ENCODE peak calls at places on chromosome 22, in six cellular contexts. U, S, H, F, R and B are unnamed samples.

GRCh38 chr22:19874307-19875060 is 19.8 kb upstream of the GNB1L start:
- DNase-seq in U (no peak), S (peak), H (peak), F (no peak), R (peak), B (no peak)

GRCh38 chr22:45942344-45942743 is 34.6 kb downstream of the WNT7B start:
- DNase-seq in U (no peak), S (no peak), H (no peak), F (no peak), R (no peak), B (no peak)

GRCh38 chr22:19844423-19845368 is 10.0 kb downstream of the GNB1L start:
- DNase-seq in U (peak), S (no peak), H (peak), F (no peak), R (peak), B (peak)

GRCh38 chr22:28232231-28232630 is 313.2 kb upstream of the PITPNB start:
- DNase-seq in U (no peak), S (peak), H (no peak), F (no peak), R (no peak), B (no peak)

GRCh38 chr22:50157976-50158375 is 12.6 kb upstream of the PANX2 start:
- DNase-seq in U (no peak), S (no peak), H (no peak), F (no peak), R (no peak), B (no peak)

GRCh38 chr22:50009765-50010675 is 2.5 kb downstream of the IL17REL start:
- DNase-seq in U (no peak), S (no peak), H (no peak), F (no peak), R (no peak), B (no peak)

GRCh38 chr22:42353883-42354727 is 78.1 kb downstream of the NFAM1 start:
- DNase-seq in U (no peak), S (peak), H (peak), F (no peak), R (no peak), B (peak)

GRCh38 chr22:27115816-27116256 is 458.4 kb downstream of the MIAT start:
- DNase-seq in U (peak), S (no peak), H (peak), F (no peak), R (peak), B (peak)

DNA sequence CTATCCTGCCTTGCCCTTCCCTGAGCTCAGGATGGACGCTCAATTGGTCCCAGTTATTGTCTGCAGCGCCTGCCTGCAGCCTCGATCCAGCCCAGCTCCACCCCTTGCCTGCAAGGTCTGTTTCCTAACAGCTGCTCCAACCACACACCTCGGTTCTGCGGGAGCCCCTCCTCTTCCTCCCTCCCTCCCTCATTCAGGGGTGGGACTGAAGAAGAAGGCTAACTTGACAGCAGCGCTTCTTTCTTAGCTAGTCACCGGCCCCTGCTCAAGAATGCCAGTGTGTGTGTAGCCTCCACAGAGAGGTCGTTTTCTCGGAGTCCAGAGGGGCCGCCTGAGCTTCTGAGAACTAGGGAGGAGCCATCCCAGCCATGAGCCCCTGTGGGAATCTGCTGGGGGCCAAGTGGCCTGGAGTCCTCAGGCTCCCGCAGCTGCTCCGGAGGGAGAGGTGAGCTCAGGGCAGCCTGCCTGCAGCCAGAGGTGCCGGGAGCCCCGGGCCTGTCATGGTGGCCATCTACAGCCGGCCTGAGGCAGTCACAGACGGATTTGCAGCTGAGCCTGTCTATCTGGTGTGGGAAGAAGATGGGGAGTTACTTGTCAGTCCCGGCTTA is 36.1 kb downstream of the LIMK2 start:
- DNase-seq in U (peak), S (peak), H (peak), F (peak), R (peak), B (peak)
- H3K4me3 ChIP-seq in U (peak), S (peak), H (peak), F (peak), R (peak), B (peak)

GRCh38 chr22:39927544-39927943 is 26.7 kb downstream of the GRAP2 start:
- DNase-seq in U (no peak), S (no peak), H (no peak), F (no peak), R (no peak), B (no peak)
- TF ChIP-seq CTCF in U (no peak), S (peak), H (no peak), F (peak), R (peak), B (no peak)

DNA sequence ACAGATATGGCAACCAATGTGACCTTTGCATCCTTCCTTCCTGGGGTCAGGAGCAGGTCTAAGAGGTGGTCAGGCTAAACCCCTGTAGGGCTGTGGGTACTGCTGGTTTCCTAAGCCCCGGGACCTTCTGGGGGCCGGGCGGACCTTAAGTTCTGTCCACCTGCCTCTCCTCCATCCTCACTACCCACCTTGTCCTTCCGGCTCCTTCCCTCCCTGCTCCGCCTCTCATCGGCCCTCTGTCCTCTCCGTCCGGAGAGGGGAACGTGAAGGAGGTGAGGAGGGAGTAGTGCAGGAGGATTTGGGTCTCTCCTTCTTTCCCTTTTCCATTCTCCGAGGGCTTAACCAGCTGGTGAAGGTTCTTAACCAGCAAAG is 28.3 kb upstream of the PARVB start:
- DNase-seq in U (no peak), S (no peak), H (no peak), F (no peak), R (no peak), B (no peak)
- H3K4me3 ChIP-seq in U (no peak), S (no peak), H (no peak), F (no peak), R (no peak), B (no peak)

GRCh38 chr22:31085493-31085824 is 4.3 kb downstream of the SMTN start:
- DNase-seq in U (no peak), S (peak), H (no peak), F (no peak), R (no peak), B (no peak)

GRCh38 chr22:31087744-31088215 is 6.7 kb downstream of the SMTN start:
- DNase-seq in U (no peak), S (no peak), H (no peak), F (no peak), R (no peak), B (no peak)

GRCh38 chr22:31088233-31088986 is 7.3 kb downstream of the SMTN start:
- DNase-seq in U (no peak), S (no peak), H (no peak), F (no peak), R (no peak), B (no peak)

GRCh38 chr22:31085928-31086327 is 4.8 kb downstream of the SMTN start:
- DNase-seq in U (no peak), S (no peak), H (no peak), F (no peak), R (no peak), B (no peak)

DNA sequence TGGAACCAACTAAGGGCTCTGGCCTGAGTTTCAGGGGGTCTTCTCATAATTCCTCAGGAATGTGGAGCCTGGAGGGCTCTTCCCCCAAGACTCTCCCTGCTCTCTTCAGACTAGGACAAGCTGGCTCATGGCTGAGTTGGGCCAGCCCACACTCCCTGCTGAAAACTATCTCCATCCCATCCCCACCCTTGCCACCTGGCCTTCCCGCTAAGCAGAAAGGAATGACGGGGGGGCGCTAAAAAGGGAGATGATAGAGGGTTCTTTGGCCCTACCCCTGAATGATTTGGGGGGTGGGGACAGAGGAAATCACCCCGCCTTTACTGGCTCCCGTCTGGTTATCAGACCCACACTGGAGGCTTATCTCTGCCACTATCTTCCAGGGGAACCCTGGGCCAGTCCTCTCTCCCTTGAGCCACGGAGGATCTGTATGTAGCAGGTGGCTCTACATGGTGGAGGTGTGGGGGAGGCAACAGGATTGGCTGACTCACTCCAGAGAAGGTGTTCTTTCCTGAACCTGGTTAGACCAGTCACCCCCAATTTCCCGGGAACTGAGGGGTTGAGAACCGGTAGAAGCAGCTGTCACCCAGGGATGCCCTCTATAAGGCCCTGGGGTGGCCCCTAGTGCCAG is 5.7 kb downstream of the SMTN start:
- DNase-seq in U (no peak), S (no peak), H (no peak), F (no peak), R (no peak), B (no peak)
- TF ChIP-seq CTCF in U (no peak), S (no peak), H (no peak), F (no peak), R (no peak), B (no peak)

DNA sequence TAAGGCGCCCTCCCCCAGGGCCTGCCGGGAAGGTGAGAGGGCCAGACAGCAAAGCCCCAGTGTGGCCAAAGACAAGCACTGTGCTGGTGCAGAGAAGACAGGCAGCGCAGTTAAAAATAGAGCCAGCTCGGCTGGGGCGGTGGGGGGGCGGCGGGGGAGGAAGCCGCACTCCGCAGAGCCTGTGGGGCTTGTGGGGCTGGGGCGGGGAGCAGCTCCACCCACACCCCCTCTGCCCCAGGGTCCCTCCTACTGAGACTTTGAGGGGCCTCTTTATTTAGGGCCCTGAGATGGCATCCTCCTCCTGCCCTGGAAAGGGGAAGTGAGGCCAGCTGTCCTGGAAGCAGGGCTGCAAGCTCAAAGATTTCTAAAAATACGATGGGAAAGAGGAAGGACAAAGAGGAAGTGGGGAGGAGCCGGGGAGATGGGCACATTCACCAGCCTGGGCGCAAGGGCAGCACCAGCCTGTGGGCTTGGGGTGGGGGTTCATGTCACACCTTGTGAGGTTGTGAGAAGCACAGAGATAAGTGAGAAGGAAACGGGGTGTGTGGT is 2.6 kb downstream of the CYTH4 start:
- DNase-seq in U (peak), S (no peak), H (no peak), F (no peak), R (no peak), B (no peak)
- H3K4me3 ChIP-seq in U (no peak), S (no peak), H (no peak), F (no peak), R (no peak), B (no peak)

GRCh38 chr22:25002241-25002985 is 49.9 kb downstream of the KIAA1671 start:
- DNase-seq in U (no peak), S (no peak), H (no peak), F (no peak), R (no peak), B (no peak)
- TF ChIP-seq CTCF in U (no peak), S (no peak), H (no peak), F (no peak), R (no peak), B (no peak)

GRCh38 chr22:44669725-44670027 is 32.3 kb upstream of the PRR5 start:
- DNase-seq in U (no peak), S (peak), H (peak), F (no peak), R (no peak), B (peak)
- H3K4me3 ChIP-seq in U (no peak), S (peak), H (peak), F (peak), R (no peak), B (peak)